ENCODE peak calls at places on chromosomes 13 and 19, in eight cellular contexts. W is IMR-90, P is pancreas, O is coronary artery, Z is heart left ventricle, B is AG04450, G is DND-41, S is fibroblast of villous mesenchyme. H is an unnamed sample.

GRCh38 chr13:89066868-89067466 is 1395.8 kb downstream of the SLITRK5 start:
- DNase-seq in W (peak; percentile 0), P (peak; percentile 19), O (no peak), Z (no peak), B (no peak), G (peak; percentile 12), S (peak; percentile 0), H (no peak)

GRCh38 chr19:18470153-18470552 is 32.2 kb upstream of the ISYNA1 start:
- DNase-seq in W (no peak), P (peak; percentile 42), O (no peak), Z (no peak), B (no peak), G (no peak), S (peak; percentile 38), H (no peak)

GRCh38 chr13:35283856-35284255 is 192.6 kb downstream of the MAB21L1 start:
- DNase-seq in W (no peak), P (no peak), O (no peak), Z (no peak), B (no peak), G (no peak), S (no peak), H (no peak)

GRCh38 chr13:58318495-58319167 is 687.1 kb downstream of the PCDH17 start:
- DNase-seq in W (no peak), P (no peak), O (no peak), Z (no peak), B (no peak), G (no peak), S (no peak), H (no peak)

GRCh38 chr19:17496337-17496997 is 15.0 kb upstream of the PGLS start:
- DNase-seq in W (peak; percentile 52), P (peak; percentile 70), O (no peak), Z (peak; percentile 63), B (no peak), G (peak; percentile 80), S (peak; percentile 72), H (peak; percentile 71)

GRCh38 chr19:12665646-12666304 is 767 bp downstream of the MAN2B1 start:
- DNase-seq in W (peak; percentile 10), P (no peak), O (no peak), Z (no peak), B (no peak), G (no peak), S (no peak), H (no peak)

GRCh38 chr13:112791662-112792440 is 102.0 kb downstream of the ATP11A start:
- DNase-seq in W (no peak), P (no peak), O (no peak), Z (no peak), B (no peak), G (no peak), S (no peak), H (no peak)

GRCh38 chr13:110307697-110308376 is 753 bp downstream of the COL4A2 start:
- DNase-seq in W (peak; percentile 59), P (no peak), O (peak; percentile 78), Z (peak; percentile 41), B (no peak), G (no peak), S (peak; percentile 63), H (no peak)

GRCh38 chr13:38543561-38543960 is 143.3 kb upstream of the FREM2 start:
- DNase-seq in W (no peak), P (no peak), O (no peak), Z (no peak), B (no peak), G (no peak), S (no peak), H (no peak)

GRCh38 chr19:40525234-40526051 is 51.2 kb upstream of the SHKBP1 start:
- DNase-seq in W (no peak), P (no peak), O (no peak), Z (no peak), B (no peak), G (no peak), S (no peak), H (no peak)

GRCh38 chr19:33293255-33294057 is 8.9 kb downstream of the CEBPA start:
- DNase-seq in W (peak; percentile 71), P (no peak), O (no peak), Z (peak; percentile 21), B (peak; percentile 26), G (no peak), S (peak; percentile 83), H (no peak)

GRCh38 chr13:77696006-77696862 is 1.3 kb upstream of the SLAIN1 start:
- DNase-seq in W (no peak), P (no peak), O (no peak), Z (no peak), B (no peak), G (no peak), S (no peak), H (peak; percentile 64)
- H3K4me3 ChIP-seq in W (no peak overlapping the region), P (no peak overlapping the region), O (peak overlapping the region; percentile 75), Z (no peak overlapping the region), B (no peak overlapping the region), G (no peak overlapping the region), S (no peak overlapping the region), H (peak overlapping the region; percentile 55)

DNA sequence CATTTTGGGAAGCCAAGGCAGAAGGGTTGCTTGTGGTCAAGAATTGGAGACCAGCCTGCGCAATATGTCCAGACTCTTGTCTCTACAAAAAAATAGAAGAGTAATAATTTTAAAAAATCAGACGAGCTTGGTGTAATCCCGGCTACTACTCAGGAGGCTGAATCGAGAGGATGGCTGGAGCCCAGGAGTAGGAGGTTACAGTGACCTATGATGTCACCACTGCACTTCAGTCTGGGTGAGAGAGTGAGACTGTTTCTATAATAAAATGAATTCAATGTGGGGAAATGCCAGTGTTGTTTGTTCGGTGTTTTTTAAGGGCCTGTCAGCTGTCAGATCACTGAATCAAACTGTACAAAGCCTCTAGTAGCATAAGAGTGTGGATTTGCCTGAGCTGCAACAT is 1.2 kb upstream of the FBXL3 start:
- DNase-seq in W (no peak), P (no peak), O (no peak), Z (peak; percentile 28), B (no peak), G (no peak), S (no peak), H (no peak)
- H3K4me3 ChIP-seq in W (no peak overlapping the region), P (no peak overlapping the region), O (peak overlapping the region; percentile 95), Z (no peak overlapping the region), B (peak overlapping the region; percentile 64), G (peak overlapping the region; percentile 95), S (no peak overlapping the region), H (no peak overlapping the region)

GRCh38 chr19:10226021-10226375 is 5.1 kb downstream of the S1PR2 start:
- DNase-seq in W (no peak), P (no peak), O (no peak), Z (no peak), B (no peak), G (no peak), S (no peak), H (no peak)

GRCh38 chr19:10222201-10222890 is 8.8 kb downstream of the S1PR2 start:
- DNase-seq in W (no peak), P (no peak), O (no peak), Z (no peak), B (no peak), G (no peak), S (no peak), H (no peak)

GRCh38 chr19:10224337-10224736 is 6.8 kb downstream of the S1PR2 start:
- DNase-seq in W (no peak), P (no peak), O (no peak), Z (no peak), B (no peak), G (no peak), S (no peak), H (no peak)

GRCh38 chr19:10226376-10227214 is 4.5 kb downstream of the S1PR2 start:
- DNase-seq in W (peak; percentile 95), P (no peak), O (peak; percentile 93), Z (peak; percentile 65), B (peak; percentile 89), G (peak; percentile 15), S (peak; percentile 93), H (no peak)

DNA sequence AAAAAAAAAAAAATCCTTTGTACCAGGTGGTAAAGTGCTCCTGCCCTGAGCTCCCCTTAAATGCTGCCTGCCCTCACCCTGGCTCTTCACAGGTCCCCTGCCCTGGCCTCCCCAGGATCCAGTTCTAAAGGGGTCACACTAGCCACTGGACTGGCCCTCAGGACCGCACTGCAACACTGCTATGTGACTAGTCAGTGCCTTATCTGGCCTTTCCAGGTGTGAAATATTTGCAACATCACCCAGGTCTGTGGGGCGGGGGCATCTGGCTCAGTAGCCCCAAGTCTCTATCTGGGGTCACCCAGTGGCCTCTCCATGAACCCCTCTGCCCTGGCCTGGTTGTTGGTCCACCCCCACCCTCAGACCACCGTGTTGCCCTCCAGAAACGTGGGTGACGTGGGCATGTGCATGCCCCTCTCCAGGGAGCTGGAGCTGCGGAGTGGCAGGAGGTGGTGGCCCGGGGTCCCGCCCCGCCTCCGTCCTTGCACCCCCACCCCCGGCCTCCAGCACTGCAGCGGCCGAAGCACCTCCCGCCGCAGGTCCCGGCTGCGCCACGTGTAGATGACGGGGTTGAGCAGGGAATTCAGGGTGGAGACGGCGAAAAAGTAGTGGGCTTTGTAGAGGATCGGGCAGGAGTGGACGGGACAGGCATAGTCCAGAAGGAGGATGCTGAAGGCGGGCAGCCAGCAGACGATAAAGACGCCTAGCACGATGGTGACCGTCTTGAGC is 7.5 kb downstream of the S1PR2 start:
- DNase-seq in W (no peak), P (no peak), O (no peak), Z (no peak), B (no peak), G (no peak), S (no peak), H (no peak)
- H3K4me3 ChIP-seq in W (no peak overlapping the region), P (no peak overlapping the region), O (no peak overlapping the region), Z (no peak overlapping the region), B (no peak overlapping the region), G (no peak overlapping the region), S (no peak overlapping the region), H (no peak overlapping the region)

DNA sequence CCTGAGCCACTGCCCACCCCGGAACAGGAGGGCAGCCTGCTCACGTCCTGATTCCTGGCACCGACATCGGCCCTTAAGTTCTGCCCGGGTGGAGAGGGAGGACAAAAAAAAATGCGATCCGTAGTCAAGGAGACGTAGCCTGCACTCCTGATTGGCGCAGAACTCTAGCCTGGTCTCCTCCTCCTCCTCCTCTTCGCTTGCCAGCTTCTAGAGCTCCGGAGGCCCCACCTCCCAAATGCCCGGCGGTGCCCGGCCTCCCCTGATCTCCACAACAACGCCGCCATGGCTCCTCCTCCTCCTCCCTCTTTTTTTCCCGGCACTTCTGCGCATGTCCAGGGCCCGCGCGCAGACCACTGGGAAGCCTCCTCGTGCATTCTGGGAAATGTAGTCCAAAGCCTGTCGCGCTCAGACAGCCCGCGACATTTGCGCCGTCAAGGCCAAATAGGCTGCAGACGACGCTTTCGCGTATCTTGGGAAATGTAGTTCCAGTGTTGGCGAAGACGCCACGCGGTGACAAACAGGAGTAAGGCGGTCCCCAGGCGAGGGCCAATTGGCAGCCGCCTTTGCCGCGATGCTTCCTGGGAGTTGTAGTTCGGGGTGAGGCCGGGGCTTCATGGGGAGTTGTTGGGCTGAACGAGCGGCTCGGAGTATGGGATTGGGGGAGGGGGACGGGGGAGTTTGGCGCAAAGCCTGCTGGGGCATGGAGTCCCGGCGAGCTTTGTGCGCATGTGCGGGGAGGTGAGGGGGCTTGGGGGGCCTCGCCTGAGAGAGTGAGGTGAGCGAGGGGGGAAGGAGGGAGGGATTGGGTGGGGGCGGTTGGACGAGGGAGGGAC is at the start of gene ZNF444:
- DNase-seq in W (peak; percentile 99), P (peak; percentile 100), O (peak; percentile 100), Z (peak; percentile 99), B (peak; percentile 99), G (peak; percentile 99), S (peak; percentile 100), H (peak; percentile 98)
- H3K4me3 ChIP-seq in W (peak within 1 kb of the TSS; percentile 38), P (peak within 1 kb of the TSS; percentile 6), O (peak within 1 kb of the TSS; percentile 76), Z (peak within 1 kb of the TSS; percentile 31), B (peak within 1 kb of the TSS; percentile 75), G (peak within 1 kb of the TSS; percentile 70), S (peak within 1 kb of the TSS; percentile 75), H (peak within 1 kb of the TSS; percentile 60)